ENCODE peak calls at places on chromosomes 12 and 14, in eight cellular contexts. I is activated CD4-positive, alpha-beta T cell treated with anti-CD3 and anti-CD28 coated beads for 48 hours; H is stimulated activated CD8-positive, alpha-beta memory T cell treated with anti-CD3 and anti-CD28 coated beads, Interleukin-4, amount 100 ng/mL, for 4 hours; C is NCI-H748 treated with DMSO at 0.1 percent for 48 hours; Q is RCC 7860; Z is ELF-1; P is NCI-H524; U is SK-N-SH. K is an unnamed sample.
A peak's percentile ranks its signal among the peaks of the same experiment; 100 is the strongest.

GRCh38 chr14:64983439-64984310 is 3.0 kb upstream of the FNTB start:
- DNase-seq in I (peak; percentile 45), P (peak; percentile 66), H (no peak), Q (peak; percentile 16), Z (no peak), C (peak; percentile 55), U (peak; percentile 65), K (peak; percentile 76)

GRCh38 chr14:25042362-25043299 is 7.3 kb downstream of the STXBP6 start:
- DNase-seq in I (no peak), Z (peak; percentile 9), Q (peak; percentile 15), C (no peak), H (no peak), P (peak; percentile 44), U (no peak), K (no peak)

GRCh38 chr14:105499256-105500035 is 8.4 kb downstream of the TEDC1 start:
- DNase-seq in P (peak; percentile 59), H (no peak), U (peak; percentile 33), Z (peak; percentile 49), C (no peak), Q (no peak), I (no peak), K (peak; percentile 84)

GRCh38 chr14:61632401-61633195 is 62.7 kb upstream of the HIF1A start:
- DNase-seq in I (no peak), C (no peak), P (peak; percentile 89), H (no peak), Z (no peak), U (no peak), Q (no peak), K (no peak)

GRCh38 chr14:60220917-60221316 is 28.1 kb upstream of the PPM1A start:
- DNase-seq in C (no peak), Z (no peak), I (no peak), U (no peak), P (no peak), H (no peak), Q (no peak), K (no peak)

GRCh38 chr14:102924632-102925588 is 2.4 kb downstream of the AMN start:
- DNase-seq in I (peak; percentile 6), Q (no peak), P (no peak), H (no peak), C (no peak), Z (no peak), U (no peak), K (no peak)

GRCh38 chr12:118103231-118103600 is 595 bp downstream of the VSIG10 start:
- DNase-seq in I (peak; percentile 12), P (peak; percentile 49), H (no peak), Q (no peak), Z (no peak), C (peak; percentile 42), U (no peak), K (peak; percentile 88)

GRCh38 chr12:6069452-6070093 is 54.9 kb downstream of the VWF start:
- DNase-seq in P (no peak), I (peak; percentile 55), H (no peak), Z (no peak), U (no peak), Q (no peak), C (no peak), K (no peak)

GRCh38 chr12:108394196-108394595 is 55.1 kb upstream of the CMKLR1 start:
- DNase-seq in H (no peak), Q (no peak), Z (no peak), P (peak; percentile 99), I (no peak), U (no peak), C (no peak), K (no peak)